ENCODE peak calls at places on chromosome 5, in four cellular contexts. C, N, H and Y are unnamed samples.

GRCh38 chr5:53358794-53359193 is 121.6 kb upstream of the FST start:
- DNase-seq in C (no peak), N (no peak), H (no peak), Y (no peak)

GRCh38 chr5:172788771-172789686 is 18.0 kb upstream of the DUSP1 start:
- DNase-seq in N (peak), C (no peak), H (no peak), Y (peak)

GRCh38 chr5:107340631-107341030 is 330.1 kb downstream of the EFNA5 start:
- DNase-seq in H (no peak), C (no peak), N (no peak), Y (no peak)

GRCh38 chr5:97181856-97182545 is 1.0 kb downstream of the RIOK2 start:
- DNase-seq in C (no peak), N (no peak), H (no peak), Y (no peak)

GRCh38 chr5:31075981-31076380 is 117.5 kb upstream of the CDH6 start:
- DNase-seq in C (no peak), H (no peak), N (no peak), Y (no peak)

GRCh38 chr5:45094876-45095275 is 286.1 kb downstream of the MRPS30 start:
- DNase-seq in C (no peak), N (no peak), H (no peak), Y (no peak)

GRCh38 chr5:15577132-15577531 is 77.2 kb downstream of the FBXL7 start:
- DNase-seq in H (no peak), C (no peak), N (no peak), Y (no peak)

GRCh38 chr5:74580729-74581110 is 59.8 kb downstream of the ENC1 start:
- DNase-seq in C (no peak), N (no peak), H (no peak), Y (no peak)

GRCh38 chr5:143343042-143343441 is 60.4 kb downstream of the NR3C1 start:
- DNase-seq in C (no peak), N (no peak), H (no peak), Y (no peak)

GRCh38 chr5:126742425-126742824 is 34.5 kb upstream of the LMNB1 start:
- DNase-seq in H (no peak), N (no peak), C (no peak), Y (no peak)

GRCh38 chr5:31585519-31586270 is 53.2 kb upstream of the PDZD2 start:
- DNase-seq in N (no peak), C (no peak), H (no peak), Y (no peak)

GRCh38 chr5:179273441-179274145 is 71.7 kb downstream of the ADAMTS2 start:
- DNase-seq in N (peak), C (no peak), H (no peak), Y (no peak)

GRCh38 chr5:108046955-108047670 is 334.8 kb downstream of the FBXL17 start:
- DNase-seq in N (no peak), C (no peak), H (no peak), Y (no peak)

GRCh38 chr5:133108481-133108921 is 56.7 kb downstream of the HSPA4 start:
- DNase-seq in N (no peak), H (no peak), C (no peak), Y (no peak)

GRCh38 chr5:1171340-1171941 is 30.0 kb upstream of the SLC6A19 start:
- DNase-seq in C (no peak), H (no peak), N (peak), Y (no peak)